ENCODE peak calls at places on chromosomes 12 and 14, in seven cellular contexts. One of them, this sample, is unnamed.

GRCh38 chr12:85191-85666 is 18.7 kb downstream of the IQSEC3 start:
- DNase-seq in pancreas: no peak
- DNase-seq in DND-41: no peak
- DNase-seq in dorsolateral prefrontal cortex: peak; percentile 55
- DNase-seq in aorta: no peak
- DNase-seq in sigmoid colon: no peak
- DNase-seq in lung: no peak
- DNase-seq in this sample: no peak

GRCh38 chr12:47939009-47939601 is 24.3 kb upstream of the TMEM106C start:
- DNase-seq in aorta: no peak
- DNase-seq in pancreas: no peak
- DNase-seq in lung: no peak
- DNase-seq in sigmoid colon: peak; percentile 40
- DNase-seq in DND-41: no peak
- DNase-seq in dorsolateral prefrontal cortex: no peak
- DNase-seq in this sample: no peak

GRCh38 chr12:122182887-122183587 is at the start of gene LRRC43:
- DNase-seq in dorsolateral prefrontal cortex: no peak
- DNase-seq in DND-41: no peak
- DNase-seq in pancreas: peak; percentile 68
- DNase-seq in sigmoid colon: no peak
- DNase-seq in lung: no peak
- DNase-seq in aorta: no peak
- DNase-seq in this sample: no peak

GRCh38 chr12:124543052-124543590 is 24.3 kb downstream of the NCOR2 start:
- DNase-seq in lung: no peak
- DNase-seq in pancreas: no peak
- DNase-seq in dorsolateral prefrontal cortex: no peak
- DNase-seq in sigmoid colon: no peak
- DNase-seq in DND-41: no peak
- DNase-seq in aorta: no peak
- DNase-seq in this sample: no peak

GRCh38 chr14:22558221-22558913 is 30.7 kb downstream of the DAD1 start:
- DNase-seq in pancreas: no peak
- DNase-seq in lung: no peak
- DNase-seq in DND-41: no peak
- DNase-seq in aorta: no peak
- DNase-seq in dorsolateral prefrontal cortex: no peak
- DNase-seq in sigmoid colon: no peak
- DNase-seq in this sample: no peak

GRCh38 chr14:38212996-38213395 is 5.3 kb downstream of the SSTR1 start:
- DNase-seq in pancreas: no peak
- DNase-seq in DND-41: no peak
- DNase-seq in sigmoid colon: no peak
- DNase-seq in lung: no peak
- DNase-seq in dorsolateral prefrontal cortex: no peak
- DNase-seq in aorta: no peak
- DNase-seq in this sample: no peak

GRCh38 chr12:116525418-116526001 is 33.7 kb upstream of the MAP1LC3B2 start:
- DNase-seq in DND-41: no peak
- DNase-seq in aorta: peak; percentile 90
- DNase-seq in dorsolateral prefrontal cortex: no peak
- DNase-seq in pancreas: peak; percentile 88
- DNase-seq in lung: peak; percentile 56
- DNase-seq in sigmoid colon: peak; percentile 92
- DNase-seq in this sample: peak; percentile 49

GRCh38 chr14:67240168-67240932 is 885 bp upstream of the PALS1 start:
- DNase-seq in DND-41: peak; percentile 62
- DNase-seq in aorta: peak; percentile 76
- DNase-seq in sigmoid colon: peak; percentile 87
- DNase-seq in pancreas: peak; percentile 85
- DNase-seq in dorsolateral prefrontal cortex: no peak
- DNase-seq in lung: peak; percentile 64
- DNase-seq in this sample: no peak

GRCh38 chr12:116360579-116361403 is 83.3 kb upstream of the MED13L start:
- DNase-seq in DND-41: peak; percentile 71
- DNase-seq in dorsolateral prefrontal cortex: no peak
- DNase-seq in sigmoid colon: no peak
- DNase-seq in pancreas: no peak
- DNase-seq in lung: no peak
- DNase-seq in aorta: no peak
- DNase-seq in this sample: no peak

GRCh38 chr14:103016071-103016470 is 41.3 kb downstream of the CDC42BPB start:
- DNase-seq in aorta: no peak
- DNase-seq in dorsolateral prefrontal cortex: no peak
- DNase-seq in lung: no peak
- DNase-seq in pancreas: no peak
- DNase-seq in sigmoid colon: no peak
- DNase-seq in DND-41: no peak
- DNase-seq in this sample: no peak

GRCh38 chr12:103423061-103423473 is 72.7 kb downstream of the C12orf42 start:
- DNase-seq in lung: no peak
- DNase-seq in DND-41: no peak
- DNase-seq in aorta: no peak
- DNase-seq in pancreas: no peak
- DNase-seq in dorsolateral prefrontal cortex: no peak
- DNase-seq in sigmoid colon: no peak
- DNase-seq in this sample: no peak

GRCh38 chr12:116043673-116044072 is 233.8 kb downstream of the MED13L start:
- DNase-seq in dorsolateral prefrontal cortex: no peak
- DNase-seq in DND-41: no peak
- DNase-seq in sigmoid colon: no peak
- DNase-seq in pancreas: no peak
- DNase-seq in aorta: no peak
- DNase-seq in lung: no peak
- DNase-seq in this sample: no peak

GRCh38 chr12:77104792-77105191 is 39.4 kb upstream of the E2F7 start:
- DNase-seq in dorsolateral prefrontal cortex: no peak
- DNase-seq in lung: no peak
- DNase-seq in DND-41: no peak
- DNase-seq in pancreas: no peak
- DNase-seq in sigmoid colon: no peak
- DNase-seq in aorta: no peak
- DNase-seq in this sample: no peak

GRCh38 chr12:52542157-52542556 is 10.8 kb downstream of the KRT71 start:
- DNase-seq in aorta: no peak
- DNase-seq in lung: no peak
- DNase-seq in DND-41: no peak
- DNase-seq in sigmoid colon: no peak
- DNase-seq in dorsolateral prefrontal cortex: no peak
- DNase-seq in pancreas: no peak
- DNase-seq in this sample: no peak

DNA sequence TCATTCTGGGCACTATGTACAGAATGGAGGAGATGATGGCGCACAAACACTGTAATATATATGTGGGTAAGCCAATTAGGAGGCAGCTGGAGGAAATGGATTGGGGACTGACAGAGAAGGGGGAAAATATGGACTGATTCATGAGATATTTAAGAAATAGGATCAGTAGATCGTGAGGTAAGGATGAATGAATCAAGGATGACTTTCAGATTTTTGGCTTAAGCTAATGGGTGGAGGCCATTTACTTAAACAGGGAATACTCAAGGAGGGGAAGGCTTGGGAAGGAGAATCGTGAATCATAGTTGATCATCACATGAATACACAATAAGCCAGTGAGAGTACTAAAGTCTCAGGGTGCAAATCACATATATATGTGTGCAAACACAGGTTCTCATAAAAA is 11.2 kb upstream of the GNPNAT1 start:
- DNase-seq in pancreas: no peak
- DNase-seq in dorsolateral prefrontal cortex: no peak
- DNase-seq in sigmoid colon: no peak
- DNase-seq in lung: no peak
- DNase-seq in DND-41: no peak
- DNase-seq in aorta: no peak
- DNase-seq in this sample: peak; percentile 77
- H3K27ac ChIP-seq in pancreas: no peak overlapping the region
- H3K27ac ChIP-seq in dorsolateral prefrontal cortex: no peak overlapping the region
- H3K27ac ChIP-seq in sigmoid colon: no peak overlapping the region
- H3K27ac ChIP-seq in lung: no peak overlapping the region
- H3K27ac ChIP-seq in DND-41: no peak overlapping the region
- H3K27ac ChIP-seq in aorta: no peak overlapping the region
- H3K27ac ChIP-seq in this sample: peak overlapping the region; percentile 84

GRCh38 chr14:75011356-75012097 is 8.8 kb downstream of the EIF2B2 start:
- DNase-seq in DND-41: no peak
- DNase-seq in pancreas: no peak
- DNase-seq in lung: no peak
- DNase-seq in dorsolateral prefrontal cortex: no peak
- DNase-seq in aorta: no peak
- DNase-seq in sigmoid colon: no peak
- DNase-seq in this sample: no peak
- H3K27ac ChIP-seq in DND-41: no peak overlapping the region
- H3K27ac ChIP-seq in pancreas: no peak overlapping the region
- H3K27ac ChIP-seq in lung: no peak overlapping the region
- H3K27ac ChIP-seq in dorsolateral prefrontal cortex: peak overlapping the region; percentile 31
- H3K27ac ChIP-seq in aorta: peak overlapping the region; percentile 69
- H3K27ac ChIP-seq in sigmoid colon: peak overlapping the region; percentile 23
- H3K27ac ChIP-seq in this sample: no peak overlapping the region

GRCh38 chr12:120656008-120656407 is 15.6 kb downstream of the CABP1 start:
- DNase-seq in lung: no peak
- DNase-seq in DND-41: no peak
- DNase-seq in pancreas: peak; percentile 41
- DNase-seq in dorsolateral prefrontal cortex: no peak
- DNase-seq in aorta: no peak
- DNase-seq in sigmoid colon: no peak
- DNase-seq in this sample: no peak

GRCh38 chr12:120654656-120655055 is 14.2 kb downstream of the CABP1 start:
- DNase-seq in dorsolateral prefrontal cortex: no peak
- DNase-seq in sigmoid colon: peak; percentile 90
- DNase-seq in pancreas: no peak
- DNase-seq in DND-41: no peak
- DNase-seq in aorta: peak; percentile 85
- DNase-seq in lung: no peak
- DNase-seq in this sample: no peak

GRCh38 chr12:120659151-120659525 is 18.7 kb downstream of the CABP1 start:
- DNase-seq in aorta: no peak
- DNase-seq in lung: no peak
- DNase-seq in DND-41: no peak
- DNase-seq in pancreas: peak; percentile 21
- DNase-seq in sigmoid colon: no peak
- DNase-seq in dorsolateral prefrontal cortex: no peak
- DNase-seq in this sample: no peak

GRCh38 chr12:120661432-120661831 is 21.0 kb downstream of the CABP1 start:
- DNase-seq in DND-41: no peak
- DNase-seq in dorsolateral prefrontal cortex: no peak
- DNase-seq in aorta: no peak
- DNase-seq in pancreas: no peak
- DNase-seq in sigmoid colon: no peak
- DNase-seq in lung: no peak
- DNase-seq in this sample: no peak

DNA sequence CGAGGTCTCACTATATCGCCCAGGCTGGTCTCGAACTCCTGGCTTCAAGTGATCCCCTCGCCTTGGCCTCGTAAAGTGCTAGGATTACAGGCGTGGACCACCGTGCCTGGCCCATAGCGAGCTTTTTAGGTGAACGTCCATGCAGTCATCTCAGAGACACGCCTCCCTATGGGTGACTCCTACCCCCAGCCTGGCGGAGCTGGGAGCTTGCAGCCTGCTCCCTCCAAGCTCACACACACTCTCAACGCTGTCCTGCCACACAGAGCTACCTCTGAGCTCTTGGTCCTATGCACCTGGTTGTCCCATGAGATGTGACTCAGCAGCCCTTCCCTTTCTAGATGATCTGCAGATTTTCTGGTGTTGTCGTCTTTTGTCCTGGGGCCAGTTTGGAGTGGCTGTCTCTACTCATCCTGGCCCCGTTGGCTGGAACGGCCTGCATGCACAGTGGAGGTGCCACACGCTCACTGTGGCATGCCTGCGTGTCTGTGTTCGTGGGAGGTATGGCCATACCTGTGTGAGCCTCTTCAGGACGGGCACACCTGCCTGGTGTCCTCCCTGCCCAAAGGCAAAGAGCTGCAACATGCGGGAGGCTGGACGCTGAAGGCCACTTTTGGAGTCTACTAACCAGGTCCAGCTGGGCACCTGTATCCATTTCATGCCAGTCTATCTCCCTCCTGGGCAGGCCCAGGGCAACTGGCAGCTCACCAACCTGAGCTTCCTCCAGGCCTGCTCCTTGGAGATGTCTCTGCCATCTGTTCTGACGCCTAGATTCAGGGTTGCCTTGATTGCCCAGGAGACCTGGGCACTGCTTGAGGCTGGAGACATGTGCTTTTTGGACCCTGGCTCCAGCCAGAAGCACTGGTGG is 18.1 kb downstream of the CABP1 start:
- DNase-seq in dorsolateral prefrontal cortex: no peak
- DNase-seq in DND-41: no peak
- DNase-seq in aorta: no peak
- DNase-seq in lung: no peak
- DNase-seq in pancreas: peak; percentile 33
- DNase-seq in sigmoid colon: no peak
- DNase-seq in this sample: no peak
- H3K27ac ChIP-seq in dorsolateral prefrontal cortex: no peak overlapping the region
- H3K27ac ChIP-seq in DND-41: no peak overlapping the region
- H3K27ac ChIP-seq in aorta: no peak overlapping the region
- H3K27ac ChIP-seq in lung: no peak overlapping the region
- H3K27ac ChIP-seq in pancreas: no peak overlapping the region
- H3K27ac ChIP-seq in sigmoid colon: no peak overlapping the region
- H3K27ac ChIP-seq in this sample: no peak overlapping the region

DNA sequence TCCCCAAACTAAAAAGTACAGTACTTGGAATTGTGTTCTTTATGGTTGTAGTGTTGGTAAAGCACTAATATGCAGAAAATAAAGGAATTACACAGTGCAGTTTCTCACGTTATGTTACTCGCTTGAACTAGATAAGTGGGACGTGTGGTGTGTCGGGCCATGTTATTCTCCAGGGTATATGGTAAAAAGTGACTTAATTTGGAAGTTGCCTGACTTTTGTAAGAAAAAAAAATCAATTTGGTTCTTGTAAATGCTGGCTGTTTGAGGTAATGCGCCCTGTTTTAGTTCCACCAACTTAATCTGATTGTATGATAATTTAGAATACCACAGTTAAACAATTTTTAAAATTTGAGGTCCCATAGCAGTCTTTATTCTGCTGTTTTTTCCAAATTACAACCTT is 4.1 kb downstream of the ARF6 start:
- DNase-seq in sigmoid colon: no peak
- DNase-seq in DND-41: no peak
- DNase-seq in dorsolateral prefrontal cortex: no peak
- DNase-seq in lung: no peak
- DNase-seq in pancreas: no peak
- DNase-seq in aorta: no peak
- DNase-seq in this sample: no peak
- H3K27ac ChIP-seq in sigmoid colon: peak overlapping the region; percentile 1
- H3K27ac ChIP-seq in DND-41: no peak overlapping the region
- H3K27ac ChIP-seq in dorsolateral prefrontal cortex: no peak overlapping the region
- H3K27ac ChIP-seq in lung: no peak overlapping the region
- H3K27ac ChIP-seq in pancreas: peak overlapping the region; percentile 20
- H3K27ac ChIP-seq in aorta: no peak overlapping the region
- H3K27ac ChIP-seq in this sample: peak overlapping the region; percentile 98

This sample was measured in epithelial cell of prostate.